ENCODE peak calls at places on chromosomes 6 and 20, in four cellular contexts. U, F, S and G are unnamed samples.

GRCh38 chr6:129110687-129111343 is 227.9 kb downstream of the LAMA2 start:
- DNase-seq in S (no peak), F (no peak), U (no peak), G (no peak)

GRCh38 chr20:57651977-57652864 is 32.0 kb upstream of the ZBP1 start:
- DNase-seq in U (peak; percentile 4), F (no peak), S (no peak), G (no peak)

GRCh38 chr6:89200706-89201215 is 16.4 kb downstream of the GABRR1 start:
- DNase-seq in U (no peak), S (no peak), F (no peak), G (no peak)

GRCh38 chr20:37845878-37846277 is 57.0 kb upstream of the VSTM2L start:
- DNase-seq in F (no peak), S (no peak), U (no peak), G (no peak)

GRCh38 chr6:32198866-32199265 is 6.4 kb upstream of the GPSM3 start:
- DNase-seq in F (no peak), S (no peak), U (no peak), G (no peak)

GRCh38 chr6:99384507-99384906 is 9.5 kb downstream of the COQ3 start:
- DNase-seq in S (no peak), U (no peak), F (no peak), G (no peak)

GRCh38 chr6:113649276-113649675 is 207.9 kb upstream of the MARCKS start:
- DNase-seq in U (no peak), S (no peak), F (no peak), G (no peak)

GRCh38 chr20:2010533-2010932 is 16.7 kb upstream of the PDYN start:
- DNase-seq in S (no peak), F (no peak), U (no peak), G (no peak)

GRCh38 chr6:147508073-147508870 is at the start of gene SAMD5:
- DNase-seq in F (peak; percentile 87), U (no peak), S (peak; percentile 20), G (peak; percentile 82)

GRCh38 chr6:89970072-89970471 is 75.8 kb downstream of the GJA10 start:
- DNase-seq in U (no peak), S (no peak), F (peak; percentile 14), G (no peak)

GRCh38 chr6:11404845-11405244 is 132.7 kb upstream of the TMEM170B start:
- DNase-seq in F (no peak), S (no peak), U (no peak), G (no peak)